ENCODE peak calls at places on chromosomes 4 and X, in nine cellular contexts. One of them, this sample, is unnamed. For H3K36me3, the result is how much of the 10 kb centered on the place peaks cover.

GRCh38 chrX:147850875-147851274 is 60.8 kb upstream of the FMR1 start:
- DNase-seq in Karpas-422: no peak
- DNase-seq in tibial artery: no peak
- DNase-seq in ovary: no peak
- DNase-seq in CD8-positive, alpha-beta memory T cell: no peak
- DNase-seq in DND-41: no peak
- DNase-seq in fibroblast of lung: no peak
- DNase-seq in uterus: no peak
- DNase-seq in kidney: no peak
- DNase-seq in this sample: no peak

GRCh38 chrX:103151799-103152198 is 58.9 kb upstream of the NXF3 start:
- DNase-seq in ovary: no peak
- DNase-seq in tibial artery: no peak
- DNase-seq in DND-41: no peak
- DNase-seq in uterus: no peak
- DNase-seq in Karpas-422: no peak
- DNase-seq in CD8-positive, alpha-beta memory T cell: no peak
- DNase-seq in kidney: no peak
- DNase-seq in fibroblast of lung: no peak
- DNase-seq in this sample: no peak

GRCh38 chr4:143336828-143337599 is at the start of gene GAB1:
- DNase-seq in Karpas-422: no peak
- DNase-seq in uterus: peak
- DNase-seq in DND-41: peak
- DNase-seq in fibroblast of lung: peak
- DNase-seq in kidney: peak
- DNase-seq in tibial artery: peak
- DNase-seq in CD8-positive, alpha-beta memory T cell: no peak
- DNase-seq in ovary: peak
- DNase-seq in this sample: peak

GRCh38 chrX:5388087-5388486 is 840.6 kb downstream of the NLGN4X start:
- DNase-seq in Karpas-422: peak
- DNase-seq in uterus: no peak
- DNase-seq in ovary: no peak
- DNase-seq in fibroblast of lung: no peak
- DNase-seq in tibial artery: no peak
- DNase-seq in DND-41: no peak
- DNase-seq in CD8-positive, alpha-beta memory T cell: no peak
- DNase-seq in kidney: no peak
- DNase-seq in this sample: no peak

GRCh38 chrX:147935156-147935758 is 23.5 kb downstream of the FMR1 start:
- DNase-seq in fibroblast of lung: peak
- DNase-seq in ovary: no peak
- DNase-seq in DND-41: no peak
- DNase-seq in uterus: no peak
- DNase-seq in kidney: no peak
- DNase-seq in CD8-positive, alpha-beta memory T cell: no peak
- DNase-seq in Karpas-422: no peak
- DNase-seq in tibial artery: no peak
- DNase-seq in this sample: no peak

GRCh38 chrX:6679550-6679949 is 144.6 kb upstream of the VCX3A start:
- DNase-seq in kidney: no peak
- DNase-seq in CD8-positive, alpha-beta memory T cell: no peak
- DNase-seq in DND-41: no peak
- DNase-seq in uterus: no peak
- DNase-seq in tibial artery: no peak
- DNase-seq in Karpas-422: no peak
- DNase-seq in fibroblast of lung: no peak
- DNase-seq in ovary: no peak
- DNase-seq in this sample: no peak

GRCh38 chrX:150429577-150429976 is 66.5 kb downstream of the MAMLD1 start:
- DNase-seq in Karpas-422: no peak
- DNase-seq in DND-41: no peak
- DNase-seq in CD8-positive, alpha-beta memory T cell: no peak
- DNase-seq in tibial artery: no peak
- DNase-seq in ovary: no peak
- DNase-seq in fibroblast of lung: peak
- DNase-seq in kidney: no peak
- DNase-seq in uterus: no peak
- DNase-seq in this sample: peak

GRCh38 chr4:151195801-151196200 is 81.2 kb upstream of the PRSS48 start:
- DNase-seq in CD8-positive, alpha-beta memory T cell: no peak
- DNase-seq in uterus: no peak
- DNase-seq in fibroblast of lung: peak
- DNase-seq in Karpas-422: no peak
- DNase-seq in kidney: no peak
- DNase-seq in ovary: no peak
- DNase-seq in tibial artery: no peak
- DNase-seq in DND-41: no peak
- DNase-seq in this sample: peak

GRCh38 chr4:103692615-103693014 is 27.2 kb downstream of the TACR3 start:
- DNase-seq in ovary: no peak
- DNase-seq in DND-41: no peak
- DNase-seq in CD8-positive, alpha-beta memory T cell: no peak
- DNase-seq in tibial artery: no peak
- DNase-seq in uterus: no peak
- DNase-seq in Karpas-422: no peak
- DNase-seq in kidney: no peak
- DNase-seq in fibroblast of lung: no peak
- DNase-seq in this sample: no peak

GRCh38 chr4:8461086-8461485 is 20.5 kb downstream of the TRMT44 start:
- DNase-seq in fibroblast of lung: no peak
- DNase-seq in Karpas-422: no peak
- DNase-seq in DND-41: no peak
- DNase-seq in tibial artery: no peak
- DNase-seq in ovary: no peak
- DNase-seq in uterus: no peak
- DNase-seq in CD8-positive, alpha-beta memory T cell: no peak
- DNase-seq in kidney: no peak
- DNase-seq in this sample: no peak

GRCh38 chr4:38365748-38366310 is 298.2 kb upstream of the KLF3 start:
- DNase-seq in tibial artery: no peak
- DNase-seq in DND-41: no peak
- DNase-seq in fibroblast of lung: no peak
- DNase-seq in Karpas-422: no peak
- DNase-seq in uterus: no peak
- DNase-seq in ovary: no peak
- DNase-seq in CD8-positive, alpha-beta memory T cell: no peak
- DNase-seq in kidney: no peak
- DNase-seq in this sample: no peak

GRCh38 chr4:80540785-80541469 is 205.4 kb downstream of the CFAP299 start:
- DNase-seq in kidney: no peak
- DNase-seq in DND-41: no peak
- DNase-seq in uterus: no peak
- DNase-seq in fibroblast of lung: peak
- DNase-seq in Karpas-422: no peak
- DNase-seq in tibial artery: no peak
- DNase-seq in CD8-positive, alpha-beta memory T cell: no peak
- DNase-seq in ovary: no peak
- DNase-seq in this sample: no peak

DNA sequence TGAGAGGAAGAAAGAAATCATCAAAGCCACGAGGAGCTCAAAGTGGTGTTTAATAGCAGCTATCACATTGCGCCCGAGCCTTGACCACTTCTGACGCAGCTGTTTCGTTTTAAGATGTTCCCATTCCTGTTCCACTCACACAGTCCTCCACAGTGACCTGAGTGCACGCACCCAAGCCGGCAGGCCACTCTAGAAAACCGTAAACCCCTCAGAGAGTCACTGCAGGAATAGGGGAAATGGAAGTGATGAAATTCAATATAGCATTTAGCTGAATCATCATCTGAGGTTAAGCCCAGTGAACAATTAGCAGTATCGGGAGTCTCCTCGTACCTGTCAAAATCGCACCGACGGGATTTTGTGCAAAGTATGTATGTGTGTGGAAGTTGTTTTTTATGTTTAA is 17.9 kb upstream of the HAND2 start:
- DNase-seq in uterus: no peak
- DNase-seq in CD8-positive, alpha-beta memory T cell: no peak
- DNase-seq in tibial artery: no peak
- DNase-seq in fibroblast of lung: no peak
- DNase-seq in DND-41: no peak
- DNase-seq in kidney: no peak
- DNase-seq in Karpas-422: no peak
- DNase-seq in ovary: peak
- DNase-seq in this sample: peak
- H3K4me3 ChIP-seq in uterus: no peak
- H3K4me3 ChIP-seq in CD8-positive, alpha-beta memory T cell: no peak
- H3K4me3 ChIP-seq in tibial artery: no peak
- H3K4me3 ChIP-seq in fibroblast of lung: no peak
- H3K4me3 ChIP-seq in DND-41: no peak
- H3K4me3 ChIP-seq in kidney: no peak
- H3K4me3 ChIP-seq in Karpas-422: no peak
- H3K4me3 ChIP-seq in ovary: no peak
- H3K4me3 ChIP-seq in this sample: no peak

DNA sequence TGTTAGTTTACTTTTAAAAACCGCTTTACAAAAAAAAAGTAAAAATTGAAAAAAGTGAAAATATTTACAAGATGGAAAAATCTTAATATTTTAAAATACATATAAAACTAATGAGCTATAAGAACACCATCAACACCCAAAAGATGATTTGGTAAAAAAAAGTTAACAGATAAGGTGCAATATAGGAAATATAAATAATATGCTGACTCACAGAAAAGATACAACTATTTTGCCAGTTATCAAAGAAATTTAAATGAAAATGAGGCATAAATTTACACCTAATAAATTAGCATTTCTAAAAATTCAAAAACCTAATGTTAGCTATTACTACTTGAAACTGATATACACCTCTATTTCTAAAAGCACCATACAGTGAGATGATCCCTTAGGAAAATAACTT is 54.5 kb downstream of the BRWD3 start:
- DNase-seq in kidney: no peak
- DNase-seq in fibroblast of lung: no peak
- DNase-seq in DND-41: no peak
- DNase-seq in CD8-positive, alpha-beta memory T cell: no peak
- DNase-seq in Karpas-422: no peak
- DNase-seq in tibial artery: no peak
- DNase-seq in ovary: no peak
- DNase-seq in uterus: no peak
- DNase-seq in this sample: no peak
- H3K36me3 ChIP-seq in kidney: under half
- H3K36me3 ChIP-seq in fibroblast of lung: under half
- H3K36me3 ChIP-seq in DND-41: under half
- H3K36me3 ChIP-seq in CD8-positive, alpha-beta memory T cell: under half
- H3K36me3 ChIP-seq in Karpas-422: under half
- H3K36me3 ChIP-seq in tibial artery: under half
- H3K36me3 ChIP-seq in ovary: under half
- H3K36me3 ChIP-seq in uterus: under half
- H3K36me3 ChIP-seq in this sample: under half

GRCh38 chr4:56051049-56051709 is 102.4 kb downstream of the CEP135 start:
- DNase-seq in uterus: no peak
- DNase-seq in ovary: no peak
- DNase-seq in kidney: no peak
- DNase-seq in tibial artery: no peak
- DNase-seq in fibroblast of lung: no peak
- DNase-seq in CD8-positive, alpha-beta memory T cell: no peak
- DNase-seq in Karpas-422: no peak
- DNase-seq in DND-41: no peak
- DNase-seq in this sample: no peak

GRCh38 chr4:56055991-56056390 is 107.2 kb downstream of the CEP135 start:
- DNase-seq in DND-41: no peak
- DNase-seq in tibial artery: no peak
- DNase-seq in fibroblast of lung: peak
- DNase-seq in uterus: no peak
- DNase-seq in CD8-positive, alpha-beta memory T cell: no peak
- DNase-seq in Karpas-422: no peak
- DNase-seq in kidney: no peak
- DNase-seq in ovary: no peak
- DNase-seq in this sample: no peak

GRCh38 chr4:56051710-56052075 is 102.9 kb downstream of the CEP135 start:
- DNase-seq in kidney: no peak
- DNase-seq in ovary: no peak
- DNase-seq in tibial artery: no peak
- DNase-seq in DND-41: no peak
- DNase-seq in Karpas-422: no peak
- DNase-seq in uterus: no peak
- DNase-seq in CD8-positive, alpha-beta memory T cell: no peak
- DNase-seq in fibroblast of lung: no peak
- DNase-seq in this sample: no peak

GRCh38 chr4:56052966-56053365 is 104.2 kb downstream of the CEP135 start:
- DNase-seq in tibial artery: no peak
- DNase-seq in kidney: no peak
- DNase-seq in Karpas-422: no peak
- DNase-seq in uterus: no peak
- DNase-seq in DND-41: no peak
- DNase-seq in fibroblast of lung: no peak
- DNase-seq in ovary: no peak
- DNase-seq in CD8-positive, alpha-beta memory T cell: no peak
- DNase-seq in this sample: no peak

GRCh38 chr4:56055027-56055976 is 106.6 kb downstream of the CEP135 start:
- DNase-seq in kidney: no peak
- DNase-seq in fibroblast of lung: peak
- DNase-seq in ovary: no peak
- DNase-seq in DND-41: no peak
- DNase-seq in CD8-positive, alpha-beta memory T cell: no peak
- DNase-seq in tibial artery: no peak
- DNase-seq in Karpas-422: no peak
- DNase-seq in uterus: no peak
- DNase-seq in this sample: peak
- H3K4me3 ChIP-seq in kidney: no peak
- H3K4me3 ChIP-seq in fibroblast of lung: no peak
- H3K4me3 ChIP-seq in ovary: no peak
- H3K4me3 ChIP-seq in DND-41: no peak
- H3K4me3 ChIP-seq in CD8-positive, alpha-beta memory T cell: no peak
- H3K4me3 ChIP-seq in tibial artery: no peak
- H3K4me3 ChIP-seq in Karpas-422: no peak
- H3K4me3 ChIP-seq in uterus: no peak
- H3K4me3 ChIP-seq in this sample: no peak

GRCh38 chrX:47228550-47229270 is 4.1 kb upstream of the USP11 start:
- DNase-seq in DND-41: no peak
- DNase-seq in fibroblast of lung: no peak
- DNase-seq in kidney: peak
- DNase-seq in Karpas-422: no peak
- DNase-seq in ovary: no peak
- DNase-seq in CD8-positive, alpha-beta memory T cell: no peak
- DNase-seq in tibial artery: no peak
- DNase-seq in uterus: no peak
- DNase-seq in this sample: no peak

GRCh38 chrX:47226531-47227333 is 6.1 kb upstream of the USP11 start:
- DNase-seq in fibroblast of lung: no peak
- DNase-seq in ovary: peak
- DNase-seq in DND-41: no peak
- DNase-seq in Karpas-422: no peak
- DNase-seq in uterus: no peak
- DNase-seq in kidney: peak
- DNase-seq in tibial artery: peak
- DNase-seq in CD8-positive, alpha-beta memory T cell: no peak
- DNase-seq in this sample: no peak

GRCh38 chrX:47229427-47229826 is 3.4 kb upstream of the USP11 start:
- DNase-seq in DND-41: no peak
- DNase-seq in ovary: no peak
- DNase-seq in fibroblast of lung: no peak
- DNase-seq in CD8-positive, alpha-beta memory T cell: no peak
- DNase-seq in Karpas-422: no peak
- DNase-seq in uterus: no peak
- DNase-seq in kidney: peak
- DNase-seq in tibial artery: no peak
- DNase-seq in this sample: no peak

GRCh38 chrX:47226071-47226470 is 6.7 kb upstream of the USP11 start:
- DNase-seq in tibial artery: peak
- DNase-seq in kidney: peak
- DNase-seq in ovary: peak
- DNase-seq in CD8-positive, alpha-beta memory T cell: no peak
- DNase-seq in Karpas-422: no peak
- DNase-seq in fibroblast of lung: no peak
- DNase-seq in uterus: no peak
- DNase-seq in DND-41: no peak
- DNase-seq in this sample: no peak

GRCh38 chrX:47227334-47227583 is 5.5 kb upstream of the USP11 start:
- DNase-seq in DND-41: no peak
- DNase-seq in CD8-positive, alpha-beta memory T cell: no peak
- DNase-seq in ovary: no peak
- DNase-seq in kidney: no peak
- DNase-seq in Karpas-422: no peak
- DNase-seq in uterus: no peak
- DNase-seq in tibial artery: no peak
- DNase-seq in fibroblast of lung: no peak
- DNase-seq in this sample: no peak
- H3K36me3 ChIP-seq in DND-41: half or more
- H3K36me3 ChIP-seq in CD8-positive, alpha-beta memory T cell: under half
- H3K36me3 ChIP-seq in ovary: under half
- H3K36me3 ChIP-seq in kidney: under half
- H3K36me3 ChIP-seq in Karpas-422: under half
- H3K36me3 ChIP-seq in uterus: under half
- H3K36me3 ChIP-seq in tibial artery: under half
- H3K36me3 ChIP-seq in fibroblast of lung: under half
- H3K36me3 ChIP-seq in this sample: half or more

This sample was measured in cardiac muscle cell.